ENCODE peak calls at places on chromosomes 12 and 14, in four cellular contexts. U, O, F and S are unnamed samples.

GRCh38 chr14:24032727-24033418 is 18.9 kb upstream of the CARMIL3 start:
- DNase-seq in O (no peak), U (peak; percentile 83), F (peak; percentile 34), S (no peak)

GRCh38 chr14:21097616-21098133 is 780 bp downstream of the ZNF219 start:
- DNase-seq in F (no peak), U (no peak), O (peak; percentile 61), S (no peak)

GRCh38 chr12:67534671-67535070 is 113.9 kb upstream of the DYRK2 start:
- DNase-seq in O (no peak), F (no peak), U (peak; percentile 91), S (no peak)

GRCh38 chr12:51171884-51172514 is 936 bp downstream of the TFCP2 start:
- DNase-seq in O (peak; percentile 18), F (no peak), U (peak; percentile 31), S (no peak)

GRCh38 chr14:103315368-103315911 is 18.6 kb upstream of the EIF5 start:
- DNase-seq in U (peak; percentile 84), O (no peak), F (peak; percentile 50), S (peak; percentile 66)

GRCh38 chr14:46820291-46820690 is 168.7 kb upstream of the RPL10L start:
- DNase-seq in F (no peak), U (no peak), O (peak; percentile 38), S (no peak)

GRCh38 chr14:89489796-89490506 is 72.9 kb upstream of the FOXN3 start:
- DNase-seq in U (peak; percentile 53), O (no peak), F (no peak), S (no peak)

GRCh38 chr12:22018860-22019259 is 27.2 kb upstream of the CMAS start:
- DNase-seq in F (no peak), O (no peak), U (peak; percentile 17), S (no peak)

GRCh38 chr12:45309826-45310626 is 94.1 kb downstream of the ANO6 start:
- DNase-seq in F (no peak), U (peak; percentile 45), O (no peak), S (no peak)

GRCh38 chr14:30883508-30884294 is 9.3 kb downstream of the COCH start:
- DNase-seq in F (no peak), O (no peak), U (peak; percentile 30), S (no peak)

GRCh38 chr14:97164014-97164413 is 366.8 kb downstream of the VRK1 start:
- DNase-seq in F (no peak), U (no peak), O (no peak), S (no peak)

GRCh38 chr14:56754966-56755365 is 55.3 kb downstream of the OTX2 start:
- DNase-seq in F (no peak), O (no peak), U (no peak), S (no peak)

GRCh38 chr14:68607081-68607851 is 185.6 kb downstream of the ZFP36L1 start:
- DNase-seq in F (no peak), U (peak; percentile 64), O (no peak), S (no peak)

GRCh38 chr12:65834146-65834935 is 10.1 kb downstream of the HMGA2 start:
- DNase-seq in U (no peak), F (no peak), O (no peak), S (no peak)

GRCh38 chr14:67908061-67908767 is 88.6 kb downstream of the RAD51B start:
- DNase-seq in U (peak; percentile 8), O (no peak), F (no peak), S (no peak)

GRCh38 chr12:51011960-51012359 is 14.2 kb downstream of the SLC11A2 start:
- DNase-seq in U (no peak), O (no peak), F (peak; percentile 55), S (no peak)

GRCh38 chr12:95143784-95144205 is 70.4 kb upstream of the NR2C1 start:
- DNase-seq in U (peak; percentile 41), O (no peak), F (no peak), S (no peak)

GRCh38 chr12:109581856-109582255 is 8.3 kb downstream of the MVK start:
- DNase-seq in U (peak; percentile 66), F (no peak), O (no peak), S (peak; percentile 94)

GRCh38 chr12:105235747-105236476 is at the start of gene APPL2:
- DNase-seq in U (peak; percentile 89), F (peak; percentile 92), O (peak; percentile 93), S (peak; percentile 88)

GRCh38 chr14:76936483-76936882 is 92.0 kb downstream of the IRF2BPL start:
- DNase-seq in F (no peak), U (peak; percentile 88), O (no peak), S (no peak)

GRCh38 chr12:54486173-54486867 is 11.2 kb upstream of the NCKAP1L start:
- DNase-seq in U (no peak), F (no peak), O (no peak), S (no peak)

GRCh38 chr14:77691259-77691658 is 16.6 kb downstream of the ALKBH1 start:
- DNase-seq in U (no peak), O (no peak), F (no peak), S (no peak)

GRCh38 chr12:92020983-92021664 is 124.5 kb downstream of the BTG1 start:
- DNase-seq in U (no peak), O (no peak), F (no peak), S (no peak)

GRCh38 chr12:52402873-52403510 is 3.1 kb downstream of the KRT82 start:
- DNase-seq in O (no peak), F (no peak), U (no peak), S (no peak)

GRCh38 chr12:77679701-77680100 is 151.0 kb upstream of the NAV3 start:
- DNase-seq in U (no peak), O (no peak), F (no peak), S (no peak)

GRCh38 chr14:66379116-66379515 is 107.1 kb upstream of the CCDC196 start:
- DNase-seq in U (no peak), F (no peak), O (no peak), S (peak; percentile 96)

GRCh38 chr14:29123017-29123416 is 356.4 kb downstream of the FOXG1 start:
- DNase-seq in U (no peak), O (no peak), F (no peak), S (no peak)

GRCh38 chr14:21734457-21735074 is 60.9 kb upstream of the OR4E1 start:
- DNase-seq in U (peak; percentile 24), O (no peak), F (no peak), S (no peak)

GRCh38 chr12:3365416-3366385 is 125.3 kb upstream of the PRMT8 start:
- DNase-seq in O (peak; percentile 63), F (no peak), U (no peak), S (no peak)

DNA sequence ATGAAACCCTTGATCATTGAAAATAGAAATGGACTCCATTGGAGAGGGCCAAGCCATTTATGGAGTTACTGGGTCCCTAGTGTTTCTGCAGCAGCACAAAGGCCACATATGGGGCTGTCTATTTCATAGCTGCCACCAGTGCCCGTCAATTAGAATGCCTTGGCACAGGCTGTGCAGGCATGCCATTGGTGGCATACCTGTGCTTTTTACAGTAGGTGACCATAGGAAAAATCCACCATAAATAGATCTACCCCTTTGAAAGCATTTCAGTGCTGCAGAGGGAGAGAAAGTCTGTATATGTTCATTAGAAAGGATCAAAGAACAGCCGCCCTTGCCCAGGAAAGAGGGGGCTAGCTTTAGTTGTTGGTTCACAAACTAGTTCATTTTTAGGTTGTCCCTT is 13.1 kb downstream of the MYBPC1 start:
- DNase-seq in F (no peak), O (no peak), U (no peak), S (no peak)
- H3K4me1 ChIP-seq in F (no peaks in the 10 kb centered on the region), O (peaks cover 6% of the 10 kb centered on the region), U (no peaks in the 10 kb centered on the region), S (peaks cover 4% of the 10 kb centered on the region)

GRCh38 chr12:1533205-1533601 is 61.2 kb downstream of the FBXL14 start:
- DNase-seq in F (no peak), U (no peak), O (peak; percentile 17), S (peak; percentile 19)

GRCh38 chr12:1533602-1534304 is 60.6 kb downstream of the FBXL14 start:
- DNase-seq in U (no peak), F (no peak), O (peak; percentile 25), S (peak; percentile 48)

GRCh38 chr12:1532367-1532752 is 62.0 kb downstream of the FBXL14 start:
- DNase-seq in O (peak; percentile 20), U (no peak), F (no peak), S (peak; percentile 30)

GRCh38 chr12:1531654-1532366 is 62.6 kb downstream of the FBXL14 start:
- DNase-seq in F (no peak), O (peak; percentile 41), U (no peak), S (peak; percentile 47)

GRCh38 chr12:1532796-1533195 is 61.6 kb downstream of the FBXL14 start:
- DNase-seq in U (no peak), F (no peak), O (no peak), S (no peak)
- TF ChIP-seq CTCF in U (peak; percentile 19), F (no peak), O (no peak), S (no peak)

GRCh38 chr12:124915249-124916236 is 1.1 kb upstream of the UBC start:
- DNase-seq in F (peak; percentile 77), O (peak; percentile 72), U (peak; percentile 51), S (no peak)
- H3K4me1 ChIP-seq in F (peaks cover 68% of the 10 kb centered on the region), O (peaks cover 8% of the 10 kb centered on the region), U (peaks cover 18% of the 10 kb centered on the region), S (peaks cover 43% of the 10 kb centered on the region)

GRCh38 chr14:50057331-50057730 is 59.0 kb downstream of the VCPKMT start:
- DNase-seq in F (no peak), U (no peak), O (no peak), S (no peak)

GRCh38 chr14:50053935-50054334 is 62.4 kb downstream of the VCPKMT start:
- DNase-seq in O (no peak), F (no peak), U (no peak), S (no peak)

GRCh38 chr14:50056457-50056856 is 59.9 kb downstream of the VCPKMT start:
- DNase-seq in F (no peak), O (no peak), U (no peak), S (peak; percentile 29)

GRCh38 chr14:50058112-50058511 is 58.3 kb downstream of the VCPKMT start:
- DNase-seq in O (no peak), U (no peak), F (no peak), S (no peak)

DNA sequence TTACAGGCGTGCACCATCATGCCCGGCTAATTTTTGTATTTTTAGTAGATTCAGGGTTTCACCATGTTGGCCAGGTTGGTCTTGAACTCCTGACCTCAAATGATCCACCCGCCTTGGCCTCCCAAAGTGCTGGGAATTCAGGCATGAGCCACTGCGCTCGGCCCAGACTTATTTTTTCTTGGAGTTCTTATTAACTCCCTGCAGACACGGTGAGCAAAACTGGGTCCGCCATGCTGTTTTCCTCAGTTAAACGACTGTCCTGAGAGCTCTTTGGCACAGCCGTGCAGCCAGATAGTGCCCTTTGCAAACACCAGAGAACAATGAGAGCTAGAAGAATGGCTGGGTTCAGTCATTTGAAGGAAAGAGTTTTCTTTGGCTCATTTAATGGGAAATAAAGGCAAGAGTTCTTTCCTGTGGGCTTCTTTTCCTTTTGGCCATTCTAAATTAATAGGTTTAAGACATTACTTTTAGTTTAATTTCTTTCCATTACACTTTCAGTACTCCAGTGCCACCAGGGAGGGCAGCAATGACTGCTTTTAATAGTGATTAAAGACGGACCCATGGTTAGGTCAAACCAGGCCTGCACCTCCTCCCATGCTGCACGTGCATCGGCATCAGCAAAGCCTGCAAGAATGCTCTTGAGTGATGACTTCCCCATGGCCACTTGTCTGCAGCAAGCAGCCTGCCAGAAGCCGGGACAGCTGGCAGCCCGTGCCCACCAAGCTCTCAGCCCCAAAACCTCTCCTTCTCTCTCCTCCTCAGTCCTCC is 60.7 kb downstream of the VCPKMT start:
- DNase-seq in F (peak; percentile 58), O (no peak), U (no peak), S (peak; percentile 36)
- TF ChIP-seq CTCF in F (no peak), O (peak; percentile 34), U (peak; percentile 16), S (peak; percentile 16)

DNA sequence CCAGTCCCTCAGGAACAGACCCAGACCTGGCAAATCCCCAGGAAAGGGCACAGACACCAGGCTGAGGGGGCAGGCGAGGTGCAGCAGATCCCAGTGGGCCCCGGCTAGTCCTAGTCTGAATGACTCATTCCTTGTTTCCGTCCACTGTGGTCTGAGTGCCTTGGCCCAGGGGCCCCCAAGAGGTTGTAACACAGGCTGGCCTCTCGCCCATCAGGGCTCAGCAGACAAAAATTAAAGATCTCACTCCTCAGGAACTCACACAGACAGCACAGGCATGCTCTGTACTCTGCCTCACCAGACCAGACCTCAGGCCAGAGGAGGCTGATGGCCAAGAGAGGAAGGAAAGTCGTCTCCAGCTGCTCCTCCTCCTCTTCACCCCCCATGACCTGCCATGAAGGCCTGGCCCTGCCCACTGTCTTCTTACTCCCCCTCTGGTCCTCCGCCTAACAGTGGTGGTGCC is 7.7 kb upstream of the LTBP2 start:
- DNase-seq in F (peak; percentile 67), O (no peak), U (peak; percentile 97), S (peak; percentile 91)
- H3K4me1 ChIP-seq in F (peaks cover 69% of the 10 kb centered on the region), O (peaks cover 5% of the 10 kb centered on the region), U (peaks cover 45% of the 10 kb centered on the region), S (peaks cover 79% of the 10 kb centered on the region)